ENCODE peak calls at places on chromosomes 12 and 14, in five cellular contexts. G is effector memory CD4-positive, alpha-beta T cell; R is pancreas; V is psoas muscle; T is Karpas-422. L is an unnamed sample. For H3K36me3, the result is how much of the 10 kb centered on the place peaks cover.

GRCh38 chr12:54299515-54300266 is 1.1 kb downstream of the NFE2 start:
- DNase-seq in R (no peak), V (no peak), T (no peak), G (no peak), L (no peak)

GRCh38 chr14:76101384-76101783 is 50.3 kb upstream of the GPATCH2L start:
- DNase-seq in T (no peak), G (no peak), V (no peak), R (no peak), L (no peak)

GRCh38 chr12:15208140-15208539 is 13.1 kb downstream of the RERG start:
- DNase-seq in R (no peak), T (no peak), V (no peak), G (no peak), L (peak)

GRCh38 chr12:123519151-123520001 is 14.1 kb downstream of the RILPL1 start:
- DNase-seq in T (no peak), V (peak), R (no peak), G (no peak), L (peak)

GRCh38 chr14:72024043-72024407 is 91.8 kb downstream of the RGS6 start:
- DNase-seq in T (peak), V (no peak), G (no peak), R (no peak), L (no peak)

GRCh38 chr12:19757317-19757877 is 318.1 kb downstream of the AEBP2 start:
- DNase-seq in G (no peak), V (no peak), T (peak), R (no peak), L (peak)

GRCh38 chr12:27541031-27541719 is 17.2 kb downstream of the PPFIBP1 start:
- DNase-seq in T (no peak), V (no peak), G (no peak), R (no peak), L (no peak)

GRCh38 chr14:55274760-55275159 is 3.5 kb downstream of the FBXO34 start:
- DNase-seq in V (no peak), G (no peak), T (no peak), R (no peak), L (no peak)

GRCh38 chr14:81729622-81730021 is 196.0 kb upstream of the SEL1L start:
- DNase-seq in T (no peak), R (no peak), V (no peak), G (no peak), L (no peak)

GRCh38 chr12:123712780-123713319 is 697 bp downstream of the ATP6V0A2 start:
- DNase-seq in T (peak), G (no peak), V (peak), R (no peak), L (no peak)

GRCh38 chr14:104364830-104365229 is 214.7 kb upstream of the C14orf180 start:
- DNase-seq in R (no peak), G (no peak), T (no peak), V (no peak), L (no peak)

GRCh38 chr12:50110762-50111416 is 1.1 kb upstream of the COX14 start:
- DNase-seq in T (peak), V (peak), G (no peak), R (no peak), L (peak)

GRCh38 chr14:101506921-101507300 is 54.4 kb upstream of the DIO3 start:
- DNase-seq in V (peak), G (no peak), R (no peak), T (no peak), L (no peak)

GRCh38 chr12:29066061-29066588 is 83.0 kb upstream of the FAR2 start:
- DNase-seq in T (no peak), R (no peak), V (no peak), G (no peak), L (no peak)

GRCh38 chr12:53700567-53700966 is 24.7 kb upstream of the ATP5MC2 start:
- DNase-seq in V (no peak), T (no peak), G (no peak), R (no peak), L (no peak)

GRCh38 chr12:28191690-28192089 is 1.4 kb downstream of the CCDC91 start:
- DNase-seq in V (no peak), R (no peak), G (peak), T (peak), L (no peak)

DNA sequence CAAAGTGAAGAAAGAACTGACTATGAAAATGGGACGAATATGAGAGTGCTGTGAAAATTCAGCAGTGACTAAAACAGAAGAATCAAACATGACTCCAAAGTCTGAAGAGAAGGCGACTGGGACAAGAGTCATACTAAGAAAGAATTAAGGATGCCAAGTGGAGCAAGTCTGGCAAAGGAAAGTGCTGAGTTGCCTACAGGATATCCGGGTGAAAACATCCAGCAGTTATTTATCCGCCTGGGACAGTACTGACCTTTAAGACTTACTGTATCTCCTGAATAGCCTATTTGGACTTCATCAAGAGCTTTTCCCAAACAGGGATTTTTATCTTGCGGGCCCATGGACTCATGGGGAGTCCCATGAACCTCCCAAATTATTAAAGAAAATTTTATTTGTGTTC is 41.1 kb downstream of the KICS2 start:
- DNase-seq in V (no peak), R (no peak), T (peak), G (no peak), L (no peak)
- H3K4me3 ChIP-seq in V (no peak), R (no peak), T (no peak), G (no peak), L (no peak)

GRCh38 chr12:30166416-30166815 is 382.7 kb upstream of the TMTC1 start:
- DNase-seq in T (no peak), R (no peak), V (no peak), G (no peak), L (no peak)

GRCh38 chr12:30164937-30165336 is 381.2 kb upstream of the TMTC1 start:
- DNase-seq in R (no peak), T (no peak), V (no peak), G (no peak), L (no peak)

DNA sequence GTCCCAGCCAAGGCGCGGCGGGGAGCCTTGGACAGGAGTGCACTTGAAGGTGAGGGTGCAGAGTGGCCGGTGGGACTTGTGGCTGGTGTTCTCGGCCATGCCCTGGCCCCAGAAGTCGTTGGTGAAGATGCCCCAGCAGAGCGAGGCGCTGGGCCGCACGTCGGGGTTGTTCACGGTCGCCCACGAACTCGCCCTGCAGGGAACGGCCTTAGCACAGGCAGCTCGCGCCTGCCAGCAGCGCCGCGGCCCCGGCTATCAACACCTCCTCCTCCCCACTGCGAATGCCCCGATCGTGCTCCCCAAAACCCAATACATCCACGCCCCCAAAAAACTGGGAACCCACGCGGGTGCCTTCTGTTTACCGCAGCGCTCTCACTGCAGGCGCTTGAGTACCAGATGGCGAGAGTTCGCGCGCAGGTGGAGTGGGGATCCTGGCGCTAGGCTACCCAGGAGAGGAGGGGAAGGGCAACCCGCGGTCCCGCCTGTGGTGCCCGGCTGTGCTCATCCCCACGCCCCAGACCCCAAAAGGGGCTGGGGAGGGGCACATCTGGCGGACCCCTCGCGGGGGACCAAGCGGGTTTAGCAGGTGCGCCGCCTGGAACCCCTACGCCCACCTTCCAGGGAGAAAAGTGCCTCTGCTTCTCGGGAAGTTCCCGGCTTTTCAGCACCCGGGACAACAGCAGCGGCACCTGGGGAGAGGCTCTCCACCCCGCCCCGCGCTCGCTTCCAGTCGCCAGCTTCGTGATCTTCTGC is 386.3 kb upstream of the TMTC1 start:
- DNase-seq in R (peak), T (no peak), V (peak), G (no peak), L (no peak)
- H3K36me3 ChIP-seq in R (under half), T (under half), V (under half), G (under half), L (under half)

GRCh38 chr12:104579716-104580495 is 123.2 kb downstream of the CHST11 start:
- DNase-seq in G (no peak), T (no peak), V (no peak), R (no peak), L (no peak)

GRCh38 chr12:104583311-104583710 is 126.6 kb downstream of the CHST11 start:
- DNase-seq in R (no peak), G (no peak), V (no peak), T (no peak), L (no peak)

GRCh38 chr12:104578453-104578852 is 121.7 kb downstream of the CHST11 start:
- DNase-seq in T (no peak), G (no peak), R (no peak), V (no peak), L (no peak)

GRCh38 chr12:104582739-104583138 is 126.0 kb downstream of the CHST11 start:
- DNase-seq in R (no peak), V (no peak), T (peak), G (no peak), L (no peak)

DNA sequence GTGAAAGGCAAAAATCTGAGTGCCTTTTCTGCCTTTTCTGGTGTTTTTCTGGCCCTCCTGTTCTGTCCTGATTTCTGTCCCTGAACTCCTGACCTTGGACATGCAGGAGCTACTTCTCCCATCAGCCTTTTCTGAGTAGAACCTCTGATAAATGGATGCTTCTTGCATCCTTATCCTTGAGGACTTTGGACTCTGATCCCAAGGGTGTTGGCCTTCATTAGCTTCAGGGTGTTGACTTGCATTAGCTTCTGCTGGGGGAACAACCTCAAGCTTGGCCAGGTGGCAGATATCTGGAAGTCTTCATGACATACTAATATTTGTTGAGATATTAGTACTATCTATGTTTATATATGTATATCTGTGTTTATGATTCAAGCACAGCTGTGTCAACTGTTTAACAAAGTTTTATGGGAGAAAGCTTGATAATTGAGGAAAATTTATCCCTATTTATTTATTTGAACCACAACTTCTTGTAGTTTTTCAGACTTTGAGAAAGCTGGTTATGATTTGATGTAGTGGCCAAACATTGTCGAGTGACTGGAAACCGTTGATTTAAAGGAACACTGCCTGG is 124.3 kb downstream of the CHST11 start:
- DNase-seq in V (no peak), R (no peak), G (no peak), T (no peak), L (peak)
- H3K4me3 ChIP-seq in V (no peak), R (no peak), G (no peak), T (no peak), L (no peak)

DNA sequence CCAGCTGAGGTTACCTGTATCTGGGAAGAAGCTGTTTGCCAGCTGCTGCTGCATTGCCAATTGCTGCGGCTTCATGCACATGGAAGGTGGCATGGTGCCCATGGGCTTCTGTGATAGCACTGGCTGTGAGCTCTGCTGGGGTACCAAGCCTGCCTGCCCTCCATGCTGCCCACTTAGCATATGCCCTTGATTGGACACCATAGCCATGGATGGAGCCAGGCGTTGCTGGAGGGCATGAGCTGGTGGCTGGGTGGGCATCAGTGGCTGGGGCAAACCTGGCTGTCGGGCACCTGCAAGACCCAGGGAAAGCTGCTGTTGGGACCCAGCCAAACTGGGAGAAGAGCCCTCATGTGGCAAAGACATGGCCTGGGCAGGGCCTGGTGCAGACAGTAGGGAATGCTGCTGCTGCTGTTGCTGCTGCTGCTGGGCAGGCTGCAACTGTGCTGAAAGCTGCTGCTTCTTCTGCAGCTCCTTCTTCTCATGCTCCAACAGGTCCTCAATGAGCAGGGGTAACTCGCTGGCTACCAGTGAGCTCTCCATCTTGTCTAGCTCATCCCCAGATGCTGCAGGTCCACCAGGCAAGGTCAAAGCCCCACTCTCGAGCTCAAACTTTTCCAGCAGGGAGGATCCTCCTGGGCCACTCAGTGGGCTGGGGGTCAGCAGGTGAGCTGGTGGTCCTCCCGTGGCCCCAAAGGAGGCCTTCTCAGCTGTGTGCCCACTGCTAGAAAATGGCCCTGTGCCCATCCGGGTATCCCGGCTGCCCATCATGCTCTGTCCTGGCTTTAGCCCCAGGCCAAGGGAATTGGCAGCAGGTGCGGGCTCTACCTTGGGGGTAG is 18.8 kb upstream of the PRKAG1 start:
- DNase-seq in G (no peak), T (no peak), R (no peak), V (no peak), L (no peak)
- H3K36me3 ChIP-seq in G (half or more), T (under half), R (under half), V (under half), L (under half)

DNA sequence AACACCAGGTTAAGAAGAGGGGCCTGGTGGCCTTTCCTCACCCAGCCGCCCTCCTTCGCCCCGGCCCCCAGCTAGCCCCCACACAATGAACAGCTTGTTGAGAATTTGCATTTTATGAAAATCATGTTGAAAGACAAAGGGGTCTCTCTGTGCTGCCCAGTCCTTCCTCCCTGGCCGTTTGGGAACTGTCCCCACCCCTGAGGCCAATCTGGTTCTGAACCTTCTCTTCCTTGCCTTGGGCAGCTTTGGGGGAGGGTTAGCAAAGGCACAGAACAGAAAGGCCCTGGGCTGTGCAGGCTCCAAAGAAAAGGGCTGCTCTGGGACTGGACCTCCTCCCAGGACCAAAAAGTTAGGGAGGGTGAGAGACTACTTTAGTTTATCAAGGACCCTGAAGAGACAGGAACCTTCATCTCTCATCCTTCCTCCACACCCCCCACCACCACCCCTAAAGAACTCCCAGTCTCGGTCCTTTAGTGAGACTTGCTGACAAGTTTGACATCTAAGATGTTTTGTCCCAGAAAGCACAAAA is 1.3 kb downstream of the TAMALIN start:
- DNase-seq in T (no peak), G (no peak), R (peak), V (peak), L (no peak)
- H3K4me3 ChIP-seq in T (no peak), G (peak), R (no peak), V (peak), L (no peak)

DNA sequence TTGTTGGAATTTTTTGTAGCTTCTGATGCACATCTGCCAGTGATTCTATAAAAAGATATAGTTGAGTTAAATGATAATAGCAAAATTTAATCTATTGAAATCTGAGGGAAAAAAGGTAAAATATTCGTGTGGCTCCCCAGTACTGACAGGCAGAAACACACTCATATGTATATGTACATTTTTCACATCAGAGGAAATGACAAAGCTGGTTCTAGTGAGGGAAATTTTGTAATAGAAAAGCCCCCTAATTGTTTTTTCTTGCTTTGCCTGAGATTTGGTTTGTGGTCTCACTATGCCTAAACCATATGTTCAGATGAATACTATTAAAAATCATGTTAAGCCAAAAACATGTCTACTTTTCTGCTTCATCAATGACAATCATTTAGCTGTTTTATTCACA is 203.4 kb downstream of the ANO6 start:
- DNase-seq in G (no peak), V (no peak), T (no peak), R (no peak), L (no peak)
- H3K36me3 ChIP-seq in G (under half), V (under half), T (under half), R (under half), L (under half)

GRCh38 chr12:74647241-74647640 is 109.6 kb downstream of the ATXN7L3B start:
- DNase-seq in G (no peak), V (no peak), R (no peak), T (no peak), L (no peak)
- H3K4me3 ChIP-seq in G (no peak), V (no peak), R (no peak), T (no peak), L (no peak)

DNA sequence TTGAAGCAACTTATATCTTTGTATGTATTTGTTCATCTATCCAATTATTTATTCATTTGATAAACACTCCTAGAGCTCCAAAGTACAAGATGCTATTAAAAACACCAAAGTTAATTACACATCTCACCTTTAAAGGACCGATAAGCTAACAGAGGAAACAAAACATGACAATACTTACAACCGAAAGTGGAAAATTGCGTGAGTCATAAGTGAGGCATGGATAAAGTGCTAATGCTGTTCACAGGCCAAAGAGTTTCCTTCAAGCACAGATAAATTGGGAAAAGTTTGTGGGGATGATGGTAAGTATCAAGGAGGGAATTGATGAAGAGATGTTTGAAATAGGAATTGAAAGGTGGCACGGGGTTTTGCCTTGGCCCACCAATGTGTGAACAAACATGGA is 172.8 kb upstream of the KITLG start:
- DNase-seq in R (no peak), V (no peak), T (no peak), G (no peak), L (no peak)
- H3K36me3 ChIP-seq in R (under half), V (under half), T (under half), G (under half), L (under half)